ENCODE peak calls at places on chromosomes 6 and 20, in four cellular contexts. Q, H, C and U are unnamed samples.

GRCh38 chr20:1802385-1803215 is 92.6 kb upstream of the SIRPA start:
- DNase-seq in Q (peak), H (no peak), C (peak), U (peak)

GRCh38 chr6:155270566-155271091 is 6.8 kb downstream of the CLDN20 start:
- DNase-seq in Q (no peak), H (no peak), C (no peak), U (no peak)

GRCh38 chr6:20770776-20771175 is 236.5 kb downstream of the CDKAL1 start:
- DNase-seq in Q (no peak), H (no peak), C (no peak), U (no peak)

GRCh38 chr6:21997414-21998037 is 299.3 kb downstream of the PRL start:
- DNase-seq in Q (peak), H (no peak), C (no peak), U (no peak)

GRCh38 chr6:35972471-35972985 is 51.6 kb upstream of the SRPK1 start:
- DNase-seq in Q (no peak), H (no peak), C (peak), U (peak)

GRCh38 chr6:124955108-124955851 is 7.0 kb upstream of the RNF217 start:
- DNase-seq in Q (peak), H (no peak), C (no peak), U (no peak)

GRCh38 chr20:45191926-45192325 is 14.9 kb upstream of the SEMG1 start:
- DNase-seq in Q (no peak), H (no peak), C (no peak), U (no peak)

GRCh38 chr6:132919476-132919875 is 105.1 kb downstream of the RPS12 start:
- DNase-seq in Q (no peak), H (no peak), C (no peak), U (no peak)

GRCh38 chr6:147390909-147391536 is 117.5 kb upstream of the SAMD5 start:
- DNase-seq in Q (no peak), H (no peak), C (no peak), U (peak)

GRCh38 chr6:82376636-82377035 is 13.0 kb downstream of the TPBG start:
- DNase-seq in Q (no peak), H (no peak), C (no peak), U (no peak)

GRCh38 chr20:13338999-13339411 is 117.9 kb downstream of the ISM1 start:
- DNase-seq in Q (no peak), H (no peak), C (no peak), U (peak)

GRCh38 chr6:163579880-163580295 is 165.4 kb downstream of the QKI start:
- DNase-seq in Q (peak), H (no peak), C (no peak), U (no peak)

GRCh38 chr20:12833861-12834260 is 174.9 kb upstream of the SPTLC3 start:
- DNase-seq in Q (no peak), H (no peak), C (no peak), U (no peak)

GRCh38 chr6:36907781-36908180 is 22.0 kb downstream of the C6orf89 start:
- DNase-seq in Q (no peak), H (no peak), C (no peak), U (no peak)

GRCh38 chr6:89355511-89356185 is 3.1 kb upstream of the UBE2J1 start:
- DNase-seq in Q (no peak), H (no peak), C (no peak), U (no peak)

GRCh38 chr20:34948030-34948429 is 7.6 kb downstream of the GSS start:
- DNase-seq in Q (no peak), H (no peak), C (no peak), U (no peak)
- TF ChIP-seq TCF7 in Q (no peak), H (no peak), C (no peak), U (no peak)

GRCh38 chr6:25342784-25343183 is 63.6 kb downstream of the CARMIL1 start:
- DNase-seq in Q (no peak), H (no peak), C (no peak), U (no peak)
- TF ChIP-seq TCF7 in Q (no peak), H (no peak), C (no peak), U (no peak)

GRCh38 chr6:52009736-52010135 is 77.7 kb downstream of the PKHD1 start:
- DNase-seq in Q (no peak), H (no peak), C (no peak), U (no peak)
- TF ChIP-seq TCF7 in Q (no peak), H (no peak), C (no peak), U (no peak)

GRCh38 chr20:32959351-32960221 is 44.6 kb downstream of the SUN5 start:
- DNase-seq in Q (peak), H (no peak), C (no peak), U (no peak)
- TF ChIP-seq TCF7 in Q (no peak), H (no peak), C (no peak), U (no peak)

GRCh38 chr6:152636675-152637421 is at the start of gene SYNE1:
- DNase-seq in Q (no peak), H (no peak), C (peak), U (no peak)

GRCh38 chr6:152637422-152638047 is 373 bp upstream of the SYNE1 start:
- DNase-seq in Q (no peak), H (no peak), C (no peak), U (no peak)

GRCh38 chr6:152648090-152648489 is 10.9 kb upstream of the SYNE1 start:
- DNase-seq in Q (no peak), H (no peak), C (no peak), U (no peak)

GRCh38 chr6:152642578-152643375 is 5.6 kb upstream of the SYNE1 start:
- DNase-seq in Q (no peak), H (no peak), C (peak), U (peak)
- TF ChIP-seq TCF7 in Q (no peak), H (no peak), C (no peak), U (no peak)

GRCh38 chr6:7727951-7728854 is 2.3 kb downstream of the BMP6 start:
- DNase-seq in Q (no peak), H (no peak), C (peak), U (no peak)

GRCh38 chr6:7725849-7726415 is at the start of gene BMP6:
- DNase-seq in Q (peak), H (no peak), C (peak), U (peak)

GRCh38 chr6:7728855-7729590 is 3.1 kb downstream of the BMP6 start:
- DNase-seq in Q (no peak), H (no peak), C (no peak), U (no peak)

GRCh38 chr6:7726416-7727149 is 684 bp downstream of the BMP6 start:
- DNase-seq in Q (peak), H (no peak), C (peak), U (no peak)

DNA sequence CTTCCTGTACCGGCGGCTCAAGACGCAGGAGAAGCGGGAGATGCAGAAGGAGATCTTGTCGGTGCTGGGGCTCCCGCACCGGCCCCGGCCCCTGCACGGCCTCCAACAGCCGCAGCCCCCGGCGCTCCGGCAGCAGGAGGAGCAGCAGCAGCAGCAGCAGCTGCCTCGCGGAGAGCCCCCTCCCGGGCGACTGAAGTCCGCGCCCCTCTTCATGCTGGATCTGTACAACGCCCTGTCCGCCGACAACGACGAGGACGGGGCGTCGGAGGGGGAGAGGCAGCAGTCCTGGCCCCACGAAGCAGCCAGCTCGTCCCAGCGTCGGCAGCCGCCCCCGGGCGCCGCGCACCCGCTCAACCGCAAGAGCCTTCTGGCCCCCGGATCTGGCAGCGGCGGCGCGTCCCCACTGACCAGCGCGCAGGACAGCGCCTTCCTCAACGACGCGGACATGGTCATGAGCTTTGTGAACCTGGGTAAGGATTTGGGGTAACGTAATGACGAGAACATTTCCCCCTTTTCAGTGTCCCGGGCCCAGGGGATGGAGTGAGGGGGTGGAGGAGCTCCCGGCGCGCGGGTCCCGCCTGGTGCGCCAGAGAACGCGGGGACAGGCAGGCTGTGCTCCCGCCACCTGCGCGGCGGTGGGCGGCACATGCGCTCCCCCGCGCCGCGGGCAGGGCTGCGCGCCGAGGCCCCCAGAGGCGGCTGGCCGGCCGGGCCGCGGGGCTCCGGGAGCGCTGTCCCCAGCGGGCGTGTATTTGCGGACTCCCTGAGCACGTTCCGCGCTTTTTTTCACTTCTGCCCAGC is 1.5 kb downstream of the BMP6 start:
- DNase-seq in Q (no peak), H (no peak), C (peak), U (no peak)
- TF ChIP-seq TCF7 in Q (no peak), H (no peak), C (no peak), U (no peak)

DNA sequence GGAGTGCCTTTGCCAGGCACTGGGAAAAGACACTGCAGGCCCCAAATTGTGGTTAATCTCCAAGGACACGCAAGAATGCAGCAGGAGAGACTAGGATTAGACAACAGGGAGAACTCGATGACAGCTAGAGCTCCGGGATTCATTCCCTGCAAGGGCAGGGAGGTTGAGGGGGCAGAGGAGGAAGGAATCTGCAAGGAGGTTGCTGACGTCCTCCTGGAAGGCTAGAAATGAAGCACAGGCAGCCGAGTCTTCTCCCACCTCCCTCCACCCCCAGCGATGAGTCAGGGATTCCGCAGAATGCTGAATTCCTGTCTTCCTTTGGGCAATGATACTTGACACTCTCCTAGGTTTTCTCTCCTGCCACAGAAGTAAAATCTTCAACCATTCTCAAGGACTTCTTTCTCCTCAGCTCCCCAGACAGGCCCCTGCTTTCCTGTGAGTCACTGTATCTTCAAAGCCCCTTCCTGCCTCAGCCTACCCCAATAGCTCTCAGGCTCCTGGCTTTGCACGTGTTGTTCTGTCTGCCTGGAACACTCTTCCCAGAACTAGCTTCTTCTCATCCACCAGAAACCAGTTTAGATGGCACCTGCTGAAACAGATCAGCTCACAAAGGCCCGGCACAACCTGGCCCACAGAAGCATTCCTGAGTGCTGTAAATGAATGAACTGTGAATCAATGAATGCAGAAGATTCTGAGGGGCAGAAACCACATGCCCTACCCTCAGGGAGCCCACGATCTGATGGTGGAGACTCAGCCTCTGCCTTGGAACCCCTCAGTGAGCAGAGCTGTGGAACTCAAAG is 85.6 kb downstream of the MRPL14 start:
- DNase-seq in Q (peak), H (no peak), C (no peak), U (no peak)
- TF ChIP-seq TCF7 in Q (no peak), H (no peak), C (no peak), U (no peak)

GRCh38 chr6:111986651-111987050 is 67.3 kb upstream of the CCN6 start:
- DNase-seq in Q (no peak), H (no peak), C (no peak), U (no peak)

GRCh38 chr6:111984081-111984480 is 69.8 kb upstream of the CCN6 start:
- DNase-seq in Q (no peak), H (no peak), C (no peak), U (no peak)

GRCh38 chr6:111984516-111985201 is 69.2 kb upstream of the CCN6 start:
- DNase-seq in Q (no peak), H (no peak), C (no peak), U (no peak)

GRCh38 chr6:111987295-111987694 is 66.6 kb upstream of the CCN6 start:
- DNase-seq in Q (no peak), H (no peak), C (no peak), U (no peak)

DNA sequence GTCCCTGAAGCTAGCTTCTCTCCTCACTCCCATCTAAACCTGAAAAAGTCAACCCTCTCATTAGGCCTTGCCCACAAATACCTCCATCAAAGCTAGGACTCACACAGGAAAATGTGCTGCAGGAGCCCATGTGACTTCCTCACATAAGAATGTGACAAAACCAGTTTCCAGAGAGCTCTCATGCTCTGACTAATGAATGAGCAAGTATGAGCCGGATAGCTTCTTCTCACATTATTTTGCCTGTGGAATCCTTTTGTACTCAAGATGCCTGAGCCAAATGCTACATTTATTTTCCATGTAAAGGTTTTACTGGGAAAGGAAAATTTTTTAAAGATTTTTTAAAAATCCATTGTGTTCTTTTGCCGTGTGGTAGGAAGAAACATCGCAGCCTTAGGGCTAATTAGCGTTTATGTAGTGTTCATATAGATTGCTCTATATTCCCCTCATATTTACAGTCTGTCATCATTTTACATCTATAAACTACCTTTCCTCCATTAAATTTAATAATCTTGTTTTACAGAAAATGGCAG is 68.6 kb upstream of the CCN6 start:
- DNase-seq in Q (no peak), H (no peak), C (no peak), U (no peak)
- TF ChIP-seq TCF7 in Q (no peak), H (no peak), C (no peak), U (no peak)